ENCODE peak calls at places on chromosomes 6 and 20, in ten cellular contexts. One of them, this sample, is unnamed.

GRCh38 chr6:41298785-41299498 is 12.5 kb upstream of the TREM1 start:
- DNase-seq in IMR-90: no peak
- DNase-seq in MG63: no peak
- DNase-seq in NT2/D1: no peak
- DNase-seq in sigmoid colon: no peak
- DNase-seq in naive thymus-derived CD4-positive, alpha-beta T cell: peak; percentile 85
- DNase-seq in upper lobe of right lung: no peak
- DNase-seq in GM12878: no peak
- DNase-seq in fibroblast of lung: no peak
- DNase-seq in BE2C: no peak
- DNase-seq in this sample: no peak

GRCh38 chr20:54219751-54220426 is 12.0 kb downstream of the PFDN4 start:
- DNase-seq in fibroblast of lung: peak; percentile 39
- DNase-seq in sigmoid colon: no peak
- DNase-seq in BE2C: no peak
- DNase-seq in IMR-90: peak; percentile 63
- DNase-seq in NT2/D1: peak; percentile 35
- DNase-seq in GM12878: no peak
- DNase-seq in upper lobe of right lung: no peak
- DNase-seq in MG63: no peak
- DNase-seq in naive thymus-derived CD4-positive, alpha-beta T cell: no peak
- DNase-seq in this sample: no peak

GRCh38 chr6:15413558-15414257 is 167.8 kb downstream of the JARID2 start:
- DNase-seq in GM12878: no peak
- DNase-seq in sigmoid colon: no peak
- DNase-seq in NT2/D1: no peak
- DNase-seq in IMR-90: peak; percentile 83
- DNase-seq in upper lobe of right lung: no peak
- DNase-seq in fibroblast of lung: peak; percentile 55
- DNase-seq in MG63: peak; percentile 42
- DNase-seq in naive thymus-derived CD4-positive, alpha-beta T cell: no peak
- DNase-seq in BE2C: no peak
- DNase-seq in this sample: no peak

GRCh38 chr6:41748542-41748941 is 1.3 kb upstream of the PGC start:
- DNase-seq in GM12878: no peak
- DNase-seq in BE2C: peak; percentile 32
- DNase-seq in IMR-90: peak; percentile 41
- DNase-seq in NT2/D1: no peak
- DNase-seq in MG63: no peak
- DNase-seq in upper lobe of right lung: no peak
- DNase-seq in naive thymus-derived CD4-positive, alpha-beta T cell: no peak
- DNase-seq in sigmoid colon: no peak
- DNase-seq in fibroblast of lung: no peak
- DNase-seq in this sample: no peak

GRCh38 chr6:111758608-111759293 is 114.5 kb downstream of the FYN start:
- DNase-seq in MG63: no peak
- DNase-seq in NT2/D1: no peak
- DNase-seq in naive thymus-derived CD4-positive, alpha-beta T cell: peak; percentile 37
- DNase-seq in upper lobe of right lung: no peak
- DNase-seq in IMR-90: no peak
- DNase-seq in GM12878: no peak
- DNase-seq in sigmoid colon: no peak
- DNase-seq in BE2C: no peak
- DNase-seq in fibroblast of lung: peak; percentile 27
- DNase-seq in this sample: no peak

GRCh38 chr20:19756756-19757486 is 1.1 kb upstream of the RIN2 start:
- DNase-seq in sigmoid colon: peak; percentile 33
- DNase-seq in fibroblast of lung: no peak
- DNase-seq in naive thymus-derived CD4-positive, alpha-beta T cell: no peak
- DNase-seq in IMR-90: no peak
- DNase-seq in upper lobe of right lung: no peak
- DNase-seq in NT2/D1: no peak
- DNase-seq in MG63: no peak
- DNase-seq in BE2C: no peak
- DNase-seq in GM12878: no peak
- DNase-seq in this sample: no peak

GRCh38 chr6:107447663-107448216 is 11.6 kb downstream of the PDSS2 start:
- DNase-seq in NT2/D1: no peak
- DNase-seq in naive thymus-derived CD4-positive, alpha-beta T cell: no peak
- DNase-seq in GM12878: no peak
- DNase-seq in IMR-90: no peak
- DNase-seq in BE2C: no peak
- DNase-seq in MG63: no peak
- DNase-seq in sigmoid colon: no peak
- DNase-seq in upper lobe of right lung: no peak
- DNase-seq in fibroblast of lung: no peak
- DNase-seq in this sample: no peak

GRCh38 chr20:38112943-38113294 is 52.2 kb downstream of the TGM2 start:
- DNase-seq in BE2C: no peak
- DNase-seq in sigmoid colon: no peak
- DNase-seq in naive thymus-derived CD4-positive, alpha-beta T cell: no peak
- DNase-seq in IMR-90: no peak
- DNase-seq in MG63: no peak
- DNase-seq in fibroblast of lung: no peak
- DNase-seq in NT2/D1: no peak
- DNase-seq in GM12878: no peak
- DNase-seq in upper lobe of right lung: no peak
- DNase-seq in this sample: no peak

GRCh38 chr6:18598865-18599264 is 211.7 kb downstream of the RNF144B start:
- DNase-seq in sigmoid colon: no peak
- DNase-seq in NT2/D1: no peak
- DNase-seq in BE2C: no peak
- DNase-seq in MG63: no peak
- DNase-seq in naive thymus-derived CD4-positive, alpha-beta T cell: no peak
- DNase-seq in GM12878: no peak
- DNase-seq in upper lobe of right lung: no peak
- DNase-seq in IMR-90: no peak
- DNase-seq in fibroblast of lung: no peak
- DNase-seq in this sample: no peak

GRCh38 chr6:144197919-144198318 is 47.6 kb downstream of the STX11 start:
- DNase-seq in sigmoid colon: no peak
- DNase-seq in BE2C: no peak
- DNase-seq in upper lobe of right lung: no peak
- DNase-seq in fibroblast of lung: no peak
- DNase-seq in IMR-90: no peak
- DNase-seq in GM12878: no peak
- DNase-seq in NT2/D1: no peak
- DNase-seq in MG63: no peak
- DNase-seq in naive thymus-derived CD4-positive, alpha-beta T cell: no peak
- DNase-seq in this sample: no peak

DNA sequence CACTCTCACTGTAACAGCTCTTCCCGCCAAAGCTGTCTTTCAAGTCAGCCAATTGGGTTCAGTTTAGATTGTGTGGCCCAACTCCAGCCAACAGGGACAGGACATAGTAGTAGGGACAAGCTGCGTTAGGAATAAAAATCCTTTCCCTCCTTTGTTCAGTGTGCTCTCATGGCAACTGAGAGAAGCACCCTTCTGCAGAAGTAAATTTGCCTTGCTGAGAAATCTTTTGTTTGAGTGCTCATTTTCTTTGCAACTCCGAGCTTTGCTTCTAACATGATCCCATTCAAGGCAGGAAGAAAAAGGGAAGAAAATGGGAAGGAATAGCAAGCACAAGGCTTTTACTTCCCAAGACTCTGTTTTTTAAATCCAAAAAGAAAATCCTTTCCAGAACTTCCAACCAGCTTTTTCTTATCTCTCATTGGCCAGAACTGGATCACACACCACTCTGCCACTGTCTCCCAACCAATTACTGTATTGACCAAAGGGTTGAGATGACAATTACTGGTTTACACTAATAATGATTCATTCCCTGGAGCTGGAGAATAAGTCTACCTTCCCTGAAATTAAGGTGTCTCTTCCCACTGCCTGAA is 52.7 kb downstream of the STX11 start:
- DNase-seq in fibroblast of lung: no peak
- DNase-seq in MG63: no peak
- DNase-seq in NT2/D1: no peak
- DNase-seq in upper lobe of right lung: no peak
- DNase-seq in BE2C: no peak
- DNase-seq in sigmoid colon: no peak
- DNase-seq in GM12878: no peak
- DNase-seq in naive thymus-derived CD4-positive, alpha-beta T cell: no peak
- DNase-seq in IMR-90: no peak
- DNase-seq in this sample: no peak
- H3K9me3 ChIP-seq in fibroblast of lung: peaks cover 2% of the 10 kb centered on the region
- H3K9me3 ChIP-seq in MG63: peaks cover 18% of the 10 kb centered on the region
- H3K9me3 ChIP-seq in NT2/D1: peaks cover 32% of the 10 kb centered on the region
- H3K9me3 ChIP-seq in upper lobe of right lung: peaks cover 24% of the 10 kb centered on the region
- H3K9me3 ChIP-seq in BE2C: no peaks in the 10 kb centered on the region
- H3K9me3 ChIP-seq in sigmoid colon: no peaks in the 10 kb centered on the region
- H3K9me3 ChIP-seq in GM12878: peaks cover 19% of the 10 kb centered on the region
- H3K9me3 ChIP-seq in naive thymus-derived CD4-positive, alpha-beta T cell: peaks cover 11% of the 10 kb centered on the region
- H3K9me3 ChIP-seq in IMR-90: peaks cover 21% of the 10 kb centered on the region
- H3K9me3 ChIP-seq in this sample: peaks cover 12% of the 10 kb centered on the region

DNA sequence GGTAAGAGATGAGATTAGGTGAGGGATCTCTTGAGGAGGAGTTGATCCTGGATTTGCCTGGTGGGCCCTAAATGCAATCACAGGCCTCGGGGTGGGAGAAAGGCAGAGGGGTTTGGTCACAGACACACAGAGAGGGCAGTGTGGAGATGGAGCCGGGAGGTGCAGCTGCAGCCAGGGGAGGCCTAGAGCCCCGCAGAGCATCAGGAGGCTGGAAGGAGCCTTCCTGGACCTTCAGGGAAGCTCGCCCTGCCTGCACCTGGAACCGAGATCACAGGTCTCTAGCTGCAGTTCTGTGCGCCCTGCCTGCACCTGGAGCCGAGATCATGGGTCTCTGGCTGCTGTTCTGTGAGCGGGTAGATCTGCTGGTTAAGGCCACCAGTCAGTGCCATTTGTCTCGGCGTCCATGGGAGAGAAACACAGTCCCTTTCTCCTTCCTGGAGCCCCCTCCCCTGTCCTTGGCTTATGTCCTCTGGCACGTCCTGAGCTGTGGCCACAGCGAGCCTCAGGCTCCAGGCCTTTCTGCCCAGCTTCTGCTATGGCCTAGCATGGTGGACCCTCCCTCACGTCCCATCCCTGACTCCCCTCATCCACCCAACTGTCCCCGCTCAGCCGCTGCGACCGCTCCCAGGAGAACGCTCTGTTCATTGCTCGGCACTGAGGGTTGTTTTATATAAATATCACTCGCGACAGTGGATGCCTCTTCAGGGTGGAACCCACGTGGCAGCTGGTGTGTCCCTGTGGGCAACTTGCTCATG is 112.0 kb downstream of the DACT2 start:
- DNase-seq in upper lobe of right lung: no peak
- DNase-seq in sigmoid colon: peak; percentile 56
- DNase-seq in MG63: no peak
- DNase-seq in NT2/D1: no peak
- DNase-seq in IMR-90: no peak
- DNase-seq in GM12878: no peak
- DNase-seq in naive thymus-derived CD4-positive, alpha-beta T cell: no peak
- DNase-seq in BE2C: no peak
- DNase-seq in fibroblast of lung: no peak
- DNase-seq in this sample: no peak
- H3K9me3 ChIP-seq in upper lobe of right lung: no peaks in the 10 kb centered on the region
- H3K9me3 ChIP-seq in sigmoid colon: no peaks in the 10 kb centered on the region
- H3K9me3 ChIP-seq in MG63: peaks cover 2% of the 10 kb centered on the region
- H3K9me3 ChIP-seq in NT2/D1: peaks cover 7% of the 10 kb centered on the region
- H3K9me3 ChIP-seq in IMR-90: peaks cover 28% of the 10 kb centered on the region
- H3K9me3 ChIP-seq in GM12878: no peaks in the 10 kb centered on the region
- H3K9me3 ChIP-seq in naive thymus-derived CD4-positive, alpha-beta T cell: no peaks in the 10 kb centered on the region
- H3K9me3 ChIP-seq in BE2C: no peaks in the 10 kb centered on the region
- H3K9me3 ChIP-seq in fibroblast of lung: no peaks in the 10 kb centered on the region
- H3K9me3 ChIP-seq in this sample: no peaks in the 10 kb centered on the region

GRCh38 chr20:29878777-29879442 is 1378.6 kb upstream of the DEFB115 start:
- DNase-seq in fibroblast of lung: no peak
- DNase-seq in BE2C: peak; percentile 18
- DNase-seq in naive thymus-derived CD4-positive, alpha-beta T cell: no peak
- DNase-seq in sigmoid colon: peak; percentile 67
- DNase-seq in GM12878: no peak
- DNase-seq in IMR-90: no peak
- DNase-seq in NT2/D1: no peak
- DNase-seq in MG63: no peak
- DNase-seq in upper lobe of right lung: peak; percentile 67
- DNase-seq in this sample: peak; percentile 81

GRCh38 chr20:29876911-29877285 is 1380.6 kb upstream of the DEFB115 start:
- DNase-seq in GM12878: no peak
- DNase-seq in NT2/D1: no peak
- DNase-seq in fibroblast of lung: no peak
- DNase-seq in naive thymus-derived CD4-positive, alpha-beta T cell: no peak
- DNase-seq in BE2C: no peak
- DNase-seq in MG63: no peak
- DNase-seq in IMR-90: no peak
- DNase-seq in upper lobe of right lung: peak; percentile 65
- DNase-seq in sigmoid colon: no peak
- DNase-seq in this sample: peak; percentile 76

GRCh38 chr20:29878281-29878741 is 1379.2 kb upstream of the DEFB115 start:
- DNase-seq in MG63: peak; percentile 39
- DNase-seq in IMR-90: no peak
- DNase-seq in upper lobe of right lung: peak; percentile 73
- DNase-seq in NT2/D1: no peak
- DNase-seq in naive thymus-derived CD4-positive, alpha-beta T cell: no peak
- DNase-seq in sigmoid colon: peak; percentile 73
- DNase-seq in GM12878: no peak
- DNase-seq in fibroblast of lung: no peak
- DNase-seq in BE2C: peak; percentile 73
- DNase-seq in this sample: peak; percentile 52

GRCh38 chr20:29874476-29875202 is 1382.8 kb upstream of the DEFB115 start:
- DNase-seq in sigmoid colon: peak; percentile 63
- DNase-seq in NT2/D1: no peak
- DNase-seq in upper lobe of right lung: no peak
- DNase-seq in BE2C: no peak
- DNase-seq in MG63: no peak
- DNase-seq in fibroblast of lung: no peak
- DNase-seq in naive thymus-derived CD4-positive, alpha-beta T cell: no peak
- DNase-seq in GM12878: no peak
- DNase-seq in IMR-90: no peak
- DNase-seq in this sample: peak; percentile 62

GRCh38 chr20:29873946-29874345 is 1383.5 kb upstream of the DEFB115 start:
- DNase-seq in fibroblast of lung: peak; percentile 49
- DNase-seq in IMR-90: peak; percentile 22
- DNase-seq in MG63: peak; percentile 46
- DNase-seq in sigmoid colon: peak; percentile 81
- DNase-seq in BE2C: peak; percentile 69
- DNase-seq in upper lobe of right lung: peak; percentile 84
- DNase-seq in naive thymus-derived CD4-positive, alpha-beta T cell: peak; percentile 3
- DNase-seq in GM12878: no peak
- DNase-seq in NT2/D1: no peak
- DNase-seq in this sample: peak; percentile 78
- H3K9me3 ChIP-seq in fibroblast of lung: no peaks in the 10 kb centered on the region
- H3K9me3 ChIP-seq in IMR-90: peaks cover 38% of the 10 kb centered on the region
- H3K9me3 ChIP-seq in MG63: no peaks in the 10 kb centered on the region
- H3K9me3 ChIP-seq in sigmoid colon: no peaks in the 10 kb centered on the region
- H3K9me3 ChIP-seq in BE2C: no peaks in the 10 kb centered on the region
- H3K9me3 ChIP-seq in upper lobe of right lung: no peaks in the 10 kb centered on the region
- H3K9me3 ChIP-seq in naive thymus-derived CD4-positive, alpha-beta T cell: no peaks in the 10 kb centered on the region
- H3K9me3 ChIP-seq in GM12878: no peaks in the 10 kb centered on the region
- H3K9me3 ChIP-seq in NT2/D1: no peaks in the 10 kb centered on the region
- H3K9me3 ChIP-seq in this sample: peaks cover 5% of the 10 kb centered on the region

DNA sequence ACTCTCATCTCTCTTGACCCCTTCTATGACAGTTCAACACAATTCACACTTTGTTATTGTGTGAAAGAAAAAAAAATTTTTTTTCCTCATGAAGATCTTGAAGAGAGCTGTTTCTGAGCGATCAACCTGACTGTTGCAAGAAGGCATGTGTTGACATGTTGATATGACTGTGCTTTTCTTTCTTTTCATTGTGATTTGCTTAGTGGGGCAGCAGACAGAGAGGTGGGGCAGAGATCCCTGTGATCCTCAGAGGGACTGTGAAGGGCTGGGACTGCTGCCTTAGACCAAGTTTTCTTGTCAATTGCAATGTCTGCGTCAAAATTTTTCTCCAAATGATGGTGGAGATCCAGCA is 70.8 kb upstream of the IYD start:
- DNase-seq in BE2C: no peak
- DNase-seq in GM12878: no peak
- DNase-seq in NT2/D1: no peak
- DNase-seq in IMR-90: no peak
- DNase-seq in sigmoid colon: no peak
- DNase-seq in upper lobe of right lung: no peak
- DNase-seq in naive thymus-derived CD4-positive, alpha-beta T cell: no peak
- DNase-seq in MG63: no peak
- DNase-seq in fibroblast of lung: no peak
- DNase-seq in this sample: no peak
- H3K9me3 ChIP-seq in BE2C: peaks cover 3% of the 10 kb centered on the region
- H3K9me3 ChIP-seq in GM12878: peaks cover 7% of the 10 kb centered on the region
- H3K9me3 ChIP-seq in NT2/D1: peaks cover 15% of the 10 kb centered on the region
- H3K9me3 ChIP-seq in IMR-90: peaks cover 9% of the 10 kb centered on the region
- H3K9me3 ChIP-seq in sigmoid colon: no peaks in the 10 kb centered on the region
- H3K9me3 ChIP-seq in upper lobe of right lung: no peaks in the 10 kb centered on the region
- H3K9me3 ChIP-seq in naive thymus-derived CD4-positive, alpha-beta T cell: no peaks in the 10 kb centered on the region
- H3K9me3 ChIP-seq in MG63: peaks cover 12% of the 10 kb centered on the region
- H3K9me3 ChIP-seq in fibroblast of lung: no peaks in the 10 kb centered on the region
- H3K9me3 ChIP-seq in this sample: peaks cover 3% of the 10 kb centered on the region

This sample was measured in aorta.